ENCODE peak calls at places on chromosomes 4 and X, in six cellular contexts. T, B, I, D, J and K are unnamed samples. For H3K4me1, the result is how much of the 10 kb centered on the place peaks cover.

GRCh38 chrX:3699841-3700381 is 13.5 kb downstream of the PRKX start:
- DNase-seq in I (no peak), D (no peak), T (no peak), J (no peak), B (no peak), K (no peak)

GRCh38 chr4:109406337-109406931 is 27.2 kb upstream of the SEC24B start:
- DNase-seq in I (peak), J (no peak), B (no peak), T (no peak), D (no peak), K (no peak)

GRCh38 chr4:156390599-156391296 is 437.1 kb upstream of the CTSO start:
- DNase-seq in B (no peak), D (no peak), J (no peak), I (peak), T (no peak), K (no peak)

GRCh38 chr4:75629239-75629638 is 1.1 kb downstream of the CDKL2 start:
- DNase-seq in D (no peak), B (no peak), J (no peak), I (no peak), T (no peak), K (no peak)

GRCh38 chrX:108156934-108157466 is 65.4 kb downstream of the ATG4A start:
- DNase-seq in I (no peak), B (no peak), T (no peak), J (no peak), D (no peak), K (no peak)

GRCh38 chr4:105060628-105061027 is 86.0 kb upstream of the TET2 start:
- DNase-seq in B (no peak), T (no peak), J (no peak), D (no peak), I (peak), K (no peak)

GRCh38 chrX:114047558-114047957 is 536.3 kb upstream of the HTR2C start:
- DNase-seq in J (no peak), I (no peak), D (no peak), T (no peak), B (no peak), K (no peak)

GRCh38 chr4:174429701-174430100 is 92.6 kb downstream of the HPGD start:
- DNase-seq in D (no peak), T (no peak), I (peak), B (no peak), J (no peak), K (no peak)

GRCh38 chr4:24527371-24527770 is 57.0 kb downstream of the DHX15 start:
- DNase-seq in D (no peak), I (no peak), B (no peak), T (no peak), J (no peak), K (no peak)

GRCh38 chr4:152269448-152270191 is 266.3 kb downstream of the FBXW7 start:
- DNase-seq in D (no peak), T (no peak), B (no peak), J (no peak), I (no peak), K (no peak)

GRCh38 chr4:147732516-147733193 is 767 bp downstream of the ARHGAP10 start:
- DNase-seq in D (peak), I (peak), J (peak), B (no peak), T (no peak), K (no peak)

GRCh38 chrX:84046403-84046984 is 141.5 kb downstream of the RPS6KA6 start:
- DNase-seq in I (no peak), B (peak), D (no peak), J (no peak), T (no peak), K (no peak)

GRCh38 chr4:172104534-172104933 is 291.3 kb downstream of the GALNTL6 start:
- DNase-seq in J (no peak), T (no peak), D (no peak), I (peak), B (no peak), K (no peak)

GRCh38 chr4:126595643-126596042 is 1037.1 kb upstream of the INTU start:
- DNase-seq in B (no peak), I (peak), J (no peak), D (no peak), T (no peak), K (no peak)

GRCh38 chr4:112767386-112767785 is 130.4 kb downstream of the LARP7 start:
- DNase-seq in B (no peak), J (no peak), T (no peak), D (no peak), I (no peak), K (no peak)

GRCh38 chr4:40305329-40306193 is 29.6 kb upstream of the CHRNA9 start:
- DNase-seq in I (no peak), B (no peak), D (no peak), J (no peak), T (no peak), K (no peak)

GRCh38 chr4:26081795-26082498 is 167.9 kb downstream of the SMIM20 start:
- DNase-seq in B (no peak), J (no peak), T (no peak), I (peak), D (no peak), K (no peak)

GRCh38 chrX:106726485-106727437 is at the start of gene RNF128:
- DNase-seq in T (peak), J (peak), B (peak), I (peak), D (no peak), K (no peak)

GRCh38 chr4:40192286-40193017 is 4.4 kb upstream of the RHOH start:
- DNase-seq in D (no peak), J (no peak), I (no peak), T (no peak), B (no peak), K (no peak)

GRCh38 chrX:46630141-46630540 is 56.6 kb downstream of the CHST7 start:
- DNase-seq in I (peak), T (no peak), B (no peak), D (no peak), J (no peak), K (no peak)

GRCh38 chrX:102841706-102842003 is 95.4 kb upstream of the RAB40AL start:
- DNase-seq in D (no peak), B (no peak), T (no peak), J (no peak), I (no peak), K (no peak)

GRCh38 chr4:80207172-80207583 is 9.9 kb downstream of the PRDM8 start:
- DNase-seq in T (peak), J (no peak), I (no peak), D (no peak), B (no peak), K (no peak)

GRCh38 chr4:168039593-168039992 is 52.7 kb upstream of the ANXA10 start:
- DNase-seq in J (no peak), I (no peak), D (no peak), B (no peak), T (no peak), K (no peak)

GRCh38 chr4:125303821-125304220 is 10.9 kb upstream of the FAT4 start:
- DNase-seq in D (no peak), I (no peak), T (no peak), B (no peak), J (no peak), K (no peak)

GRCh38 chr4:150683775-150684350 is 101.9 kb downstream of the MAB21L2 start:
- DNase-seq in B (no peak), T (no peak), I (no peak), D (no peak), J (no peak), K (no peak)

GRCh38 chr4:103011378-103012025 is 8.0 kb downstream of the SLC9B1 start:
- DNase-seq in J (peak), T (no peak), B (no peak), I (peak), D (no peak), K (peak)

GRCh38 chr4:185480016-185480732 is 8.6 kb upstream of the CCDC110 start:
- DNase-seq in B (no peak), J (no peak), I (no peak), T (no peak), D (no peak), K (no peak)

GRCh38 chr4:127586922-127587571 is 45.7 kb upstream of the INTU start:
- DNase-seq in T (no peak), B (peak), D (no peak), J (no peak), I (peak), K (no peak)

GRCh38 chr4:55032788-55033187 is 92.6 kb downstream of the KDR start:
- DNase-seq in I (no peak), T (no peak), D (no peak), J (no peak), B (no peak), K (no peak)

GRCh38 chrX:29872831-29873230 is 342.5 kb upstream of the MAGEB2 start:
- DNase-seq in I (no peak), J (no peak), T (no peak), B (no peak), D (no peak), K (no peak)

GRCh38 chr4:2289311-2289954 is 27.5 kb upstream of the MXD4 start:
- DNase-seq in T (peak), B (no peak), J (peak), D (no peak), I (no peak), K (peak)

GRCh38 chr4:47729086-47729763 is 108.6 kb downstream of the CORIN start:
- DNase-seq in J (no peak), B (no peak), D (no peak), T (no peak), I (no peak), K (no peak)

GRCh38 chrX:31098081-31098480 is 26.2 kb upstream of the FTHL17 start:
- DNase-seq in D (no peak), T (no peak), J (no peak), B (no peak), I (no peak), K (no peak)

GRCh38 chr4:110622841-110623709 is at the start of gene PITX2:
- DNase-seq in I (peak), T (peak), B (no peak), D (peak), J (peak), K (peak)

GRCh38 chr4:181685911-181686310 is 557.3 kb upstream of the TENM3 start:
- DNase-seq in T (no peak), J (no peak), I (peak), B (no peak), D (no peak), K (no peak)

GRCh38 chr4:89248879-89249281 is 58.7 kb downstream of the GPRIN3 start:
- DNase-seq in B (no peak), J (no peak), D (no peak), T (peak), I (no peak), K (no peak)

GRCh38 chr4:103098746-103099421 is 750 bp downstream of the BDH2 start:
- DNase-seq in B (no peak), T (no peak), D (no peak), I (no peak), J (no peak), K (no peak)

GRCh38 chrX:39874202-39874816 is 223.4 kb downstream of the BCOR start:
- DNase-seq in J (no peak), B (no peak), I (no peak), T (no peak), D (no peak), K (no peak)

GRCh38 chrX:51406688-51407519 is 74.3 kb downstream of the NUDT10 start:
- DNase-seq in T (peak), B (no peak), D (no peak), J (no peak), I (no peak), K (no peak)

DNA sequence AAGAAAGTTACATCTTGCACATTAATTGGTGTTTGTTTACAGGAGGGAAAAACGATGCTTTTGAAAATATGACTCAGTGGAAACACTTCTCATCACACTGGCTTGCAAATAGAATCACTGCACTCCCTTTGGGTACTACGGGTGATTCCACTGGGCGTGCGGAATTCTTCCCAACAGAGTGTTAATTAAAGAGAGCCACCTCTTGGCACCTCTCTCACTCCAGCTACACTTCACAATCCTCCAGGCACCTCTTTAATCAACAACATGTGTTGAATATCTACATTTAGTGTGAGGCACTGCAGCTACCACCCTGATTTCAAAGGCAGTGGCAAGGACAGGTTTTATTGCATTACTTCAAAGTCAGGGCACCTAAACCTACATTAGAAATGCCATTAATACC is 51.9 kb upstream of the AP1S2 start:
- DNase-seq in T (no peak), D (no peak), I (no peak), J (no peak), B (no peak), K (no peak)
- H3K4me1 ChIP-seq in T (under half), D (under half), I (under half), J (under half), B (under half), K (under half)

GRCh38 chr4:48985976-48986653 is at the start of gene CWH43:
- DNase-seq in B (no peak), I (no peak), D (no peak), J (peak), T (peak), K (no peak)
- H3K4me3 ChIP-seq in B (peak), I (no peak), D (peak), J (no peak), T (peak), K (peak)

GRCh38 chr4:153468587-153468986 is 2.4 kb downstream of the TMEM131L start:
- DNase-seq in D (no peak), J (no peak), I (no peak), B (no peak), T (no peak), K (no peak)

GRCh38 chr4:153465922-153466636 is at the start of gene TMEM131L:
- DNase-seq in J (peak), T (peak), D (peak), B (no peak), I (no peak), K (peak)

GRCh38 chr4:153466637-153467153 is 535 bp downstream of the TMEM131L start:
- DNase-seq in B (no peak), I (no peak), D (no peak), T (peak), J (peak), K (peak)

GRCh38 chr4:153467154-153467896 is 1.2 kb downstream of the TMEM131L start:
- DNase-seq in T (peak), I (no peak), D (peak), J (peak), B (no peak), K (no peak)

DNA sequence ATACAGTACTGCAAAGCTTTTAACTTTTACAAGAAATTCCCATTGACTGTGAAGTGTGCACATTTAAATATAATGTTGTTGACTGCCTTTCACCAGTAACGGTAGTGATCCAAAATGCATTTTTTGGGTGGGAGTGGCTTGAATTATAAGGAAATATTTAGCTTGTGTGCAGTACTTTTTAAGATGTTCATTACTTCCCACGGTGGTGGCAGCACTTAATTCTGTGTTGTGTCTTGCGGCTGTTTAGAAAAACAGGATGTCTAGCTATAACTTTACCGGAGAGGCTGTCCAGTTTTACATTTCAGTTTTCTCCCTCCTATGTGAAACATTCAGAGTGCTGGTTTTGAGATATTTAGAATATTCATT is 1.7 kb downstream of the TMEM131L start:
- DNase-seq in T (no peak), D (no peak), J (no peak), B (no peak), I (no peak), K (no peak)
- H3K4me1 ChIP-seq in T (under half), D (half or more), J (under half), B (under half), I (under half), K (under half)

GRCh38 chrX:135340827-135341226 is 31.5 kb downstream of the ETDC start:
- DNase-seq in B (no peak), D (no peak), J (no peak), T (no peak), I (peak), K (no peak)
- H3K4me3 ChIP-seq in B (no peak), D (peak), J (peak), T (no peak), I (peak), K (peak)

DNA sequence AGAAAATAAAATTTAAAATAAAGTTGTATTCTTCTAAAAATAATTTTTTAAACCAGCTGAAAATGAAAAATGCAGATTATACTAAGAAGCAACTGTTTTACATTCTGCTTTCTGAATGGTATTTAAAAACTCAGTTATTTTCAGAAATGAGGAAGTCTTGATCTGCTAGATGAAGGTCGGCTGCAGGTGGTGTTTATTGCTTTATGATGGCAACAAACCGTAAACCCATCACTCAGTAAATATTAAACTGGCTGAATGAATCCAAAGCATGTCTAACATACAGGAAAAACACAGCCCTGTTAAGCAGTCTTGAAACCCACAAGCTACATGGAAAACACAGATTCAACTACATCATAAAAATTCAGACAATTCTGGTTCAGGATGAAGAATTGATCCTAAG is 29.3 kb downstream of the DYNLT3 start:
- DNase-seq in D (no peak), J (no peak), B (no peak), I (no peak), T (no peak), K (no peak)
- H3K4me1 ChIP-seq in D (under half), J (under half), B (under half), I (under half), T (under half), K (under half)

GRCh38 chr4:184384810-184385557 is 89.4 kb downstream of the IRF2 start:
- DNase-seq in J (no peak), D (no peak), B (no peak), T (no peak), I (no peak), K (no peak)
- H3K4me3 ChIP-seq in J (no peak), D (peak), B (no peak), T (no peak), I (no peak), K (no peak)

DNA sequence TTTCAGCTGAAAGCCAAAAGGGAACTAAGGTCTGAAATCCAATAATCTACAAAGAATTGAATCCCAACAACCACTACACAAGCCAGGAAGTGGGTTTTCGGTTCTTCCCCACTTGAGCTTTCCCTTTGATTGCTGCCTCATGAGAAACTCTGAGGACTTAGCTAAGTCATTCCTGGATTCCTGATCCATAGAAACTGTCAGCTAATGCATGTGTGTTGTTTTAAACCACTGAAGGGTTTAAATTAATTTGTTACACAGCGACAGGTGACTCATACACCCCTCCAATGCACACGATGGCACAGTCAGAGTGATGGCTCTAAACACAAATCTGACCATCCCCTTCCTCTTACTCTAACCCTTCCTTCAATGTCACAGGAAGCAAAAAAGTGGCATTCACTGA is 282.9 kb downstream of the RAB28 start:
- DNase-seq in J (no peak), D (no peak), I (no peak), B (no peak), T (no peak), K (no peak)
- H3K4me1 ChIP-seq in J (under half), D (under half), I (under half), B (under half), T (under half), K (under half)

DNA sequence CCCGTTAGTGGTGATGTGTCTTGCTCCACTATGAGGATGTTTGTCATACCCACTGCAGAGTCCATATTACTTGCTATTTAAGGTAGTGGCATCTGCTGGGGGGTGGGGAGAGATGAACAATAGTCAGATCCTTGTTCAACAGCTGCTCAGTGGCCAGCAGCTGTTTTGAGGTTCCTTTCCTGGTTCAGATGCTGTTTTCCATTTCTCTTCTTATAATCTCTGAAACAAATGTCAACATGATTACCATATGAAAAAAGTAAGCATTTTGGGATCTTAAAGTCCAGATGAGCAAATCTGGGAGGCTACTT is 1567.9 kb upstream of the TENM3 start:
- DNase-seq in T (no peak), J (no peak), B (no peak), I (no peak), D (no peak), K (no peak)
- H3K4me3 ChIP-seq in T (no peak), J (no peak), B (no peak), I (no peak), D (no peak), K (no peak)

GRCh38 chr4:27090406-27090805 is 229.8 kb downstream of the STIM2 start:
- DNase-seq in J (no peak), I (no peak), B (no peak), T (no peak), D (no peak), K (no peak)

GRCh38 chr4:27089186-27089585 is 228.5 kb downstream of the STIM2 start:
- DNase-seq in J (no peak), T (no peak), I (no peak), D (no peak), B (no peak), K (no peak)

GRCh38 chr4:27084685-27085356 is 224.2 kb downstream of the STIM2 start:
- DNase-seq in I (peak), T (peak), D (peak), B (no peak), J (peak), K (no peak)

GRCh38 chr4:27087306-27088045 is 226.8 kb downstream of the STIM2 start:
- DNase-seq in T (no peak), B (no peak), J (no peak), D (no peak), I (no peak), K (no peak)

DNA sequence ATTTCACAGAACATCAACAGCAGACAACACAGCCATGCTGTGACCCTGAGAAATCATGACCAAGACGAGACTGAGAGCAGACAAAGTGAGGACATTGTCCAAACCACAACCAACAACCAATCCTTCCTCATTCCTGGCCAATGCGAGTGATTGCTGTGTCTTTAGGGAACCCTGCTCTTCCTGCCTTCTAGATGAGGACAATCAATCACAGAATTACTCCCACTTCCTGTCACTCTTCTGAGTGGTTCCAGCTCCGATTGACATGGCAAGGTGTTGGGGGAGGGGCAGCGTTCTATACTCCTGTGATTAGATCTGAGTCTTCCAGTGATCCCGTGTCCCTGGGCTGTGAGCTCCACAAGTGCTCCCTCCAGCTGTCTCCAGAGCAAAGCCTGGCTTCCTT is 227.8 kb downstream of the STIM2 start:
- DNase-seq in D (no peak), J (no peak), T (no peak), B (no peak), I (no peak), K (no peak)
- H3K4me1 ChIP-seq in D (under half), J (under half), T (under half), B (under half), I (under half), K (under half)

GRCh38 chrX:48737213-48737938 is 24.2 kb upstream of the GLOD5 start:
- DNase-seq in I (peak), D (peak), T (peak), B (peak), J (peak), K (peak)
- H3K4me3 ChIP-seq in I (peak), D (peak), T (peak), B (peak), J (peak), K (peak)